ENCODE peak calls at places on chromosomes 3 and 15, in ten cellular contexts. D, P, R, M, W, E, N, Z, K and L are unnamed samples.

GRCh38 chr3:4996771-4997291 is 17.6 kb downstream of the BHLHE40 start:
- DNase-seq in D (no peak), P (no peak), R (no peak), M (no peak), W (no peak), E (no peak), N (no peak), Z (no peak), K (no peak), L (no peak)

GRCh38 chr3:174168026-174168425 is 691.1 kb upstream of the NAALADL2 start:
- DNase-seq in D (no peak), P (no peak), R (no peak), M (no peak), W (no peak), E (no peak), N (no peak), Z (no peak), K (peak; percentile 40), L (no peak)

GRCh38 chr3:119420196-119420595 is 43.2 kb downstream of the TMEM39A start:
- DNase-seq in D (no peak), P (no peak), R (no peak), M (no peak), W (no peak), E (no peak), N (peak; percentile 7), Z (no peak), K (no peak), L (no peak)

GRCh38 chr3:156816091-156816793 is 9.9 kb upstream of the LEKR1 start:
- DNase-seq in D (peak; percentile 30), P (peak; percentile 26), R (peak; percentile 52), M (peak; percentile 59), W (no peak), E (peak; percentile 39), N (peak; percentile 50), Z (no peak), K (peak; percentile 58), L (peak; percentile 65)

GRCh38 chr3:38597502-38598060 is 51.9 kb downstream of the SCN5A start:
- DNase-seq in D (no peak), P (no peak), R (peak; percentile 18), M (no peak), W (no peak), E (no peak), N (no peak), Z (no peak), K (no peak), L (no peak)

GRCh38 chr3:66075281-66075680 is 36.6 kb upstream of the MAGI1 start:
- DNase-seq in D (no peak), P (no peak), R (no peak), M (peak; percentile 27), W (no peak), E (peak; percentile 70), N (no peak), Z (no peak), K (peak; percentile 83), L (no peak)

GRCh38 chr3:179558742-179559364 is 3.9 kb upstream of the ACTL6A start:
- DNase-seq in D (peak; percentile 47), P (no peak), R (no peak), M (peak; percentile 91), W (peak; percentile 57), E (peak; percentile 80), N (peak; percentile 68), Z (peak; percentile 72), K (peak; percentile 69), L (peak; percentile 72)

GRCh38 chr3:179450901-179451334 is 352 bp downstream of the GNB4 start:
- DNase-seq in D (no peak), P (no peak), R (no peak), M (peak; percentile 40), W (no peak), E (no peak), N (peak; percentile 8), Z (no peak), K (peak; percentile 4), L (no peak)

GRCh38 chr3:103006541-103006940 is 571.7 kb downstream of the ZPLD1 start:
- DNase-seq in D (no peak), P (no peak), R (no peak), M (no peak), W (no peak), E (no peak), N (no peak), Z (no peak), K (no peak), L (no peak)

GRCh38 chr3:142853270-142854163 is 35.4 kb downstream of the PCOLCE2 start:
- DNase-seq in D (no peak), P (no peak), R (no peak), M (peak; percentile 38), W (peak; percentile 24), E (peak; percentile 73), N (peak; percentile 78), Z (no peak), K (peak; percentile 26), L (no peak)

GRCh38 chr3:100621251-100621650 is 11.8 kb downstream of the ADGRG7 start:
- DNase-seq in D (no peak), P (no peak), R (no peak), M (no peak), W (no peak), E (no peak), N (no peak), Z (no peak), K (no peak), L (no peak)

GRCh38 chr3:137778941-137779340 is 14.8 kb downstream of the SOX14 start:
- DNase-seq in D (no peak), P (no peak), R (no peak), M (no peak), W (no peak), E (no peak), N (no peak), Z (no peak), K (no peak), L (no peak)

GRCh38 chr15:73802336-73803105 is 49.4 kb upstream of the INSYN1 start:
- DNase-seq in D (no peak), P (no peak), R (no peak), M (no peak), W (no peak), E (no peak), N (no peak), Z (peak; percentile 40), K (no peak), L (no peak)

GRCh38 chr3:49327485-49327884 is 12.4 kb downstream of the USP4 start:
- DNase-seq in D (no peak), P (no peak), R (no peak), M (no peak), W (no peak), E (no peak), N (peak; percentile 44), Z (no peak), K (no peak), L (no peak)

GRCh38 chr3:176579741-176580185 is 617.5 kb downstream of the TBL1XR1 start:
- DNase-seq in D (no peak), P (peak; percentile 54), R (no peak), M (no peak), W (no peak), E (peak; percentile 35), N (no peak), Z (no peak), K (peak; percentile 2), L (no peak)

GRCh38 chr3:40858364-40859115 is 333.8 kb downstream of the ZNF621 start:
- DNase-seq in D (no peak), P (no peak), R (no peak), M (no peak), W (no peak), E (no peak), N (no peak), Z (no peak), K (no peak), L (no peak)

GRCh38 chr15:47383102-47383501 is 334.2 kb upstream of the SEMA6D start:
- DNase-seq in D (no peak), P (no peak), R (no peak), M (no peak), W (no peak), E (no peak), N (no peak), Z (no peak), K (no peak), L (no peak)

GRCh38 chr3:89876116-89876515 is 768.7 kb downstream of the EPHA3 start:
- DNase-seq in D (no peak), P (no peak), R (no peak), M (no peak), W (no peak), E (no peak), N (no peak), Z (no peak), K (no peak), L (no peak)

GRCh38 chr3:78070188-78070587 is 1030.3 kb downstream of the ROBO2 start:
- DNase-seq in D (no peak), P (no peak), R (no peak), M (no peak), W (no peak), E (no peak), N (no peak), Z (no peak), K (no peak), L (no peak)

GRCh38 chr3:78066287-78066686 is 1026.4 kb downstream of the ROBO2 start:
- DNase-seq in D (no peak), P (no peak), R (no peak), M (no peak), W (no peak), E (no peak), N (peak; percentile 2), Z (no peak), K (no peak), L (no peak)
- TF ChIP-seq CTCF in D (no peak), P (no peak), R (no peak), M (no peak), W (no peak), E (no peak), N (no peak), Z (no peak), K (peak; percentile 40), L (no peak)

GRCh38 chr15:29044506-29044905 is 158.7 kb downstream of the APBA2 start:
- DNase-seq in D (no peak), P (no peak), R (no peak), M (no peak), W (no peak), E (peak; percentile 66), N (no peak), Z (no peak), K (no peak), L (no peak)
- TF ChIP-seq CTCF in D (no peak), P (no peak), R (no peak), M (no peak), W (no peak), E (no peak), N (no peak), Z (no peak), K (no peak), L (no peak)

GRCh38 chr3:25781758-25782594 is 1.3 kb downstream of the NGLY1 start:
- DNase-seq in D (no peak), P (no peak), R (no peak), M (no peak), W (no peak), E (no peak), N (no peak), Z (no peak), K (no peak), L (peak; percentile 71)
- TF ChIP-seq CTCF in D (no peak), P (no peak), R (no peak), M (no peak), W (no peak), E (no peak), N (no peak), Z (no peak), K (no peak), L (no peak)

DNA sequence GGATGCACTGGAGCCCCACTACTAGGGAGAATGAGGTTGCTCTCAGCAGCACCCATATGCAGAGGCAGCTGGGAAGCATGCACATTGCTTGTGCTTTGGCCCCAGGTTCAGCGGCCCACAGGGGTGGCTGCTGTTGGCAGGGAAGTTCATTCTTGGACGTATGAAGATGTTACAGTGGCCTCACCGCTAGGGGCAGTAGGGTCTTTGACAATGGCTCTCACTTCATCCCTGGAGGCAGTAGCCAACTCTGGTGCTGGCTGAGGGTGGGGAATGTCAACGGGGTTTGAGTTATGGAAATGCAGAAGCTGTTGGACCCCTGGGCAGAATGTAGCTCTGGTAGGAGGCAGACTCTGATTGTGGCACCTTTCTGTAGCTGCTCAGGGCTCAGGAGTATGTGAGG is 279.9 kb downstream of the SCAPER start:
- DNase-seq in D (no peak), P (no peak), R (no peak), M (no peak), W (no peak), E (no peak), N (peak; percentile 20), Z (no peak), K (no peak), L (no peak)
- TF ChIP-seq CTCF in D (no peak), P (no peak), R (no peak), M (peak; percentile 7), W (no peak), E (no peak), N (no peak), Z (no peak), K (no peak), L (no peak)